ENCODE peak calls at places on chromosomes 6 and 20, in nine cellular contexts. S is mucosa of descending colon, L is GM12865, O is prostate gland, T is left ventricle myocardium inferior, F is lower leg skin, W is astrocyte of the spinal cord, Z is cardiac muscle cell, V is upper lobe of left lung. I is an unnamed sample.

GRCh38 chr6:83914953-83915352 is 55.5 kb downstream of the CYB5R4 start:
- DNase-seq in S (no peak), L (no peak), O (no peak), T (no peak), F (no peak), W (no peak), Z (peak), V (no peak), I (no peak)

GRCh38 chr20:7449269-7449668 is 491.0 kb downstream of the HAO1 start:
- DNase-seq in S (no peak), L (peak), O (no peak), T (no peak), F (no peak), W (no peak), Z (no peak), V (no peak), I (peak)

GRCh38 chr6:142635130-142635529 is 309.8 kb downstream of the HIVEP2 start:
- DNase-seq in S (no peak), L (no peak), O (no peak), T (no peak), F (no peak), W (peak), Z (no peak), V (no peak), I (peak)

GRCh38 chr20:11682285-11682684 is 235.4 kb upstream of the BTBD3 start:
- DNase-seq in S (no peak), L (no peak), O (no peak), T (no peak), F (no peak), W (no peak), Z (no peak), V (no peak), I (no peak)

GRCh38 chr20:44401770-44402390 is 46.4 kb downstream of the HNF4A start:
- DNase-seq in S (no peak), L (no peak), O (no peak), T (no peak), F (no peak), W (no peak), Z (no peak), V (no peak), I (no peak)

GRCh38 chr6:6497541-6497940 is 91.0 kb upstream of the LY86 start:
- DNase-seq in S (no peak), L (no peak), O (no peak), T (no peak), F (no peak), W (no peak), Z (no peak), V (peak), I (no peak)

GRCh38 chr6:29810371-29810770 is 17.3 kb upstream of the HLA-G start:
- DNase-seq in S (no peak), L (no peak), O (peak), T (no peak), F (no peak), W (no peak), Z (no peak), V (no peak), I (no peak)

GRCh38 chr20:33392016-33392415 is 9.3 kb downstream of the CDK5RAP1 start:
- DNase-seq in S (no peak), L (no peak), O (no peak), T (no peak), F (no peak), W (peak), Z (peak), V (no peak), I (no peak)

GRCh38 chr6:156485145-156485544 is 292.0 kb upstream of the ARID1B start:
- DNase-seq in S (no peak), L (no peak), O (no peak), T (no peak), F (no peak), W (no peak), Z (no peak), V (no peak), I (no peak)

GRCh38 chr20:58795923-58796245 is 54.8 kb downstream of the GNAS-AS1 start:
- DNase-seq in S (no peak), L (no peak), O (no peak), T (no peak), F (no peak), W (no peak), Z (no peak), V (no peak), I (no peak)

GRCh38 chr6:164283574-164283973 is 869.1 kb downstream of the QKI start:
- DNase-seq in S (no peak), L (peak), O (no peak), T (no peak), F (no peak), W (no peak), Z (no peak), V (no peak), I (no peak)

GRCh38 chr6:144248470-144249301 is 36.4 kb upstream of the UTRN start:
- DNase-seq in S (no peak), L (peak), O (no peak), T (no peak), F (no peak), W (peak), Z (peak), V (no peak), I (no peak)

GRCh38 chr6:165806126-165806810 is 143.2 kb upstream of the PDE10A start:
- DNase-seq in S (no peak), L (no peak), O (no peak), T (no peak), F (no peak), W (no peak), Z (no peak), V (no peak), I (no peak)

GRCh38 chr6:35557239-35557638 is 44.5 kb upstream of the TULP1 start:
- DNase-seq in S (no peak), L (no peak), O (no peak), T (no peak), F (peak), W (no peak), Z (no peak), V (no peak), I (no peak)

GRCh38 chr6:38543022-38543421 is 96.7 kb downstream of the BTBD9 start:
- DNase-seq in S (no peak), L (no peak), O (no peak), T (no peak), F (no peak), W (no peak), Z (no peak), V (no peak), I (no peak)

GRCh38 chr6:53461682-53462081 is 83.2 kb downstream of the GCLC start:
- DNase-seq in S (no peak), L (peak), O (no peak), T (no peak), F (no peak), W (no peak), Z (no peak), V (no peak), I (no peak)

GRCh38 chr20:717817-718216 is 42.2 kb upstream of the SCRT2 start:
- DNase-seq in S (no peak), L (no peak), O (no peak), T (no peak), F (no peak), W (no peak), Z (no peak), V (no peak), I (no peak)

GRCh38 chr6:30500421-30501069 is 11.2 kb downstream of the HLA-E start:
- DNase-seq in S (no peak), L (no peak), O (no peak), T (no peak), F (no peak), W (peak), Z (peak), V (no peak), I (peak)

GRCh38 chr20:13778827-13779226 is 5.9 kb downstream of the ESF1 start:
- DNase-seq in S (no peak), L (peak), O (no peak), T (no peak), F (no peak), W (no peak), Z (no peak), V (no peak), I (no peak)

GRCh38 chr6:112560651-112561050 is 213.5 kb downstream of the RFPL4B start:
- DNase-seq in S (no peak), L (peak), O (no peak), T (no peak), F (no peak), W (no peak), Z (no peak), V (no peak), I (no peak)

GRCh38 chr6:89692256-89692655 is 53.7 kb upstream of the LYRM2 start:
- DNase-seq in S (no peak), L (no peak), O (no peak), T (no peak), F (no peak), W (no peak), Z (no peak), V (no peak), I (no peak)

GRCh38 chr20:32749914-32750637 is 6.8 kb upstream of the COMMD7 start:
- DNase-seq in S (no peak), L (no peak), O (no peak), T (no peak), F (no peak), W (no peak), Z (no peak), V (no peak), I (no peak)

GRCh38 chr6:5241242-5241641 is 19.5 kb downstream of the LYRM4 start:
- DNase-seq in S (no peak), L (no peak), O (no peak), T (no peak), F (no peak), W (no peak), Z (no peak), V (no peak), I (no peak)
- TF ChIP-seq CTCF in S (no peak), L (no peak), O (no peak), T (no peak), F (no peak), W (no peak), Z (no peak), V (no peak), I (no peak)

GRCh38 chr6:107730106-107730505 is 94.0 kb downstream of the SCML4 start:
- DNase-seq in S (no peak), L (no peak), O (no peak), T (no peak), F (peak), W (no peak), Z (no peak), V (no peak), I (no peak)
- H3K4me3 ChIP-seq in S (no peak), L (no peak), O (no peak), T (no peak), F (no peak), W (no peak), Z (no peak), V (peak), I (no peak)

DNA sequence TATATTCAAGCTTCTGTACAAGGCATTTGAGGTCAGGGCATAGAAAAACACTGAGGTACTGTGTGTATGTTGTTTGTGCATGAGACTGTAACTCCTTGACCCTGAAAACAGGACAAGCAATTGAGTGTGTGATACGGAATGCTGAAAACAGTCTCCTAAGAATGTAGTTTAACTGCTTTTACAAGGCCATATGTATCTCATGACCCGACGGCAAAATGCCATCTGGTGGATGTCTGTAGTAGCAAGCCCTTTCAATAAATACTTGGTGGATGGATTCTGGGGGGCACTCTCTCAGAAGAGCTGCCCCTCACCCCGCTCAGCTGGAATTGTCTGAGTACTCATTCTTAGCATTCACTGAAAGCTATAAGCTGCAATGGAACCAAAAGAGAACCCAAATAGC is 69.3 kb upstream of the EYS start:
- DNase-seq in S (no peak), L (no peak), O (no peak), T (no peak), F (no peak), W (no peak), Z (no peak), V (no peak), I (peak)
- TF ChIP-seq CTCF in S (peak), L (no peak), O (no peak), T (no peak), F (no peak), W (no peak), Z (no peak), V (no peak), I (no peak)

DNA sequence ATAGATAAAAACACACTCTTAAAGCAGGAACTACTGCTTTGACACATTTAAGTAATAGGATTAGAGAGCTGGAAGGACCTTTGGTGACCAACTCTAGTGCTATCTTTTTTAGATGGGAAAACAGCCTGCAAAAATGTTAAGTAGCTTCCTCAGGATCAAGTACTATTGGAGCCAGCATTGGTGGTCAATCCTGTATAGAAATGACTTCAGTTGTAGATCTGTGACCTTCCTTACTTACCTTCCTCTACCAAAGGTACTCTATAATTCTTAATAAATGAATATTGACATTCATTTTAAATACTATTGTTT is 18.7 kb downstream of the KCNQ5 start:
- DNase-seq in S (no peak), L (no peak), O (no peak), T (no peak), F (no peak), W (no peak), Z (no peak), V (no peak), I (no peak)
- H3K4me3 ChIP-seq in S (no peak), L (no peak), O (no peak), T (no peak), F (no peak), W (no peak), Z (no peak), V (no peak), I (no peak)

DNA sequence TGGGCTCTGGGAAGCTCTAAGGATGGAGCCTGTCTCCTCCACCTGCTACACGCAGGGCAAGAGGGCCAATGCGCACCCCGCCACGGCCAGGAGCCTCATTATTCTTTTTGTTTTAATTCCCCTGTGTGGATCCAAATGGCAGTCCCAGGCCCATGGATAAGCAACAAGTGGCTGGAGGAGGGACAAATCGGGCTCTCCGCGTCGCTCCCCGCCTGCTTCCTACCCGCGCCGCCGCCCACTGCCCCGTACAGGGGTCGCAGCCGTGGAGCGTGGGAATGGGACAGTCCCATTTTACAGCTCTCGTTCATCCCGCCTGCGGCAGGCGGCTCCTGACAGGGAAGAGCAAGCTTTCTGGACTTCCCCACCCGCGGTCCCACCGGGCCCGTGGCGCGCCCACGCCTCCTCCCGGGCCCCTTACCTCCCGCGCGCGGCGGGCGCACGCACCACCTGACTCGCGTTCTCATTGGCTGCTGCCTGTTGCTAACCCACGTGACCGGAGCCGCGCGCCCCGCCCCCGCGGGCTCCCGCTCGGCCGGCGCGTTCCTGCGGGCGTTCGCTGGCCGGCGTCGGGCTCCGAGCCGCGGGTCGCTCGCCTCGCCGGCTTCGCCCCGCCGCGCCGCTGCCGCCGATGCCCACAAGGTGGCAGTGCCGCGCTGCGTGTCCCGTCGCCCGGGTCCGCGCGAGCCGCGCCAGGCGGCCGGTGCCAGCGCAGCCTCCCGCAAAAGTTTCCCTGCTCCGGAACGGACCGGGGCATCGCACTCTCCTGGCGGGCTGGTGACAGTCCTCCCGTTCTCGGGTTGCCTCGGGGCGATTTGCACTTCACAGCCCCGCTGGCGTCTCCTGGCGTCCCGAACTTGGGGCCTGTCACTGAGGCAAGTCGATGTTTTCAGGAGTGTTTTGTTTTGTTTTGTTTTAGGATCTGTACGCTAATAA is 93.4 kb downstream of the CD83 start:
- DNase-seq in S (peak), L (peak), O (peak), T (peak), F (peak), W (peak), Z (peak), V (peak), I (peak)
- TF ChIP-seq CTCF in S (peak), L (peak), O (peak), T (peak), F (no peak), W (peak), Z (peak), V (peak), I (peak)

GRCh38 chr6:26269406-26270120 is 95.4 kb upstream of the BTN3A2 start:
- DNase-seq in S (no peak), L (peak), O (no peak), T (no peak), F (no peak), W (no peak), Z (no peak), V (no peak), I (no peak)
- H3K4me3 ChIP-seq in S (no peak), L (peak), O (no peak), T (no peak), F (no peak), W (peak), Z (peak), V (no peak), I (peak)

GRCh38 chr6:14382381-14383236 is 265.0 kb downstream of the CD83 start:
- DNase-seq in S (no peak), L (peak), O (no peak), T (no peak), F (no peak), W (no peak), Z (no peak), V (no peak), I (no peak)
- TF ChIP-seq CTCF in S (no peak), L (no peak), O (no peak), T (no peak), F (no peak), W (no peak), Z (no peak), V (no peak), I (no peak)